ENCODE peak calls at places on chromosomes 16 and 17, in ten cellular contexts. One of them, this sample, is unnamed.

GRCh38 chr16:20969386-20969785 is 68.8 kb downstream of the LYRM1 start:
- DNase-seq in kidney: no peak
- DNase-seq in heart right ventricle: no peak
- DNase-seq in body of pancreas: no peak
- DNase-seq in tibial artery: no peak
- DNase-seq in uterus: no peak
- DNase-seq in HL-60: no peak
- DNase-seq in fibroblast of lung: no peak
- DNase-seq in transverse colon: no peak
- DNase-seq in WERI-Rb-1: no peak
- DNase-seq in this sample: no peak

GRCh38 chr17:15502315-15503112 is 35.1 kb upstream of the CDRT4 start:
- DNase-seq in kidney: peak; percentile 96
- DNase-seq in heart right ventricle: peak; percentile 92
- DNase-seq in body of pancreas: peak; percentile 75
- DNase-seq in tibial artery: peak; percentile 95
- DNase-seq in uterus: peak; percentile 95
- DNase-seq in HL-60: peak; percentile 58
- DNase-seq in fibroblast of lung: peak; percentile 96
- DNase-seq in transverse colon: peak; percentile 85
- DNase-seq in WERI-Rb-1: peak; percentile 79
- DNase-seq in this sample: peak; percentile 20

GRCh38 chr17:81064746-81065475 is 30.0 kb downstream of the BAIAP2 start:
- DNase-seq in kidney: no peak
- DNase-seq in heart right ventricle: peak; percentile 40
- DNase-seq in body of pancreas: no peak
- DNase-seq in tibial artery: no peak
- DNase-seq in uterus: no peak
- DNase-seq in HL-60: no peak
- DNase-seq in fibroblast of lung: no peak
- DNase-seq in transverse colon: no peak
- DNase-seq in WERI-Rb-1: peak; percentile 50
- DNase-seq in this sample: no peak

GRCh38 chr16:2529961-2530628 is 1.1 kb downstream of the CEMP1 start:
- DNase-seq in kidney: peak; percentile 81
- DNase-seq in heart right ventricle: no peak
- DNase-seq in body of pancreas: no peak
- DNase-seq in tibial artery: no peak
- DNase-seq in uterus: no peak
- DNase-seq in HL-60: no peak
- DNase-seq in fibroblast of lung: no peak
- DNase-seq in transverse colon: no peak
- DNase-seq in WERI-Rb-1: no peak
- DNase-seq in this sample: no peak

GRCh38 chr17:19016881-19017280 is 12.3 kb upstream of the FAM83G start:
- DNase-seq in kidney: peak; percentile 50
- DNase-seq in heart right ventricle: no peak
- DNase-seq in body of pancreas: no peak
- DNase-seq in tibial artery: no peak
- DNase-seq in uterus: no peak
- DNase-seq in HL-60: no peak
- DNase-seq in fibroblast of lung: no peak
- DNase-seq in transverse colon: no peak
- DNase-seq in WERI-Rb-1: no peak
- DNase-seq in this sample: no peak

GRCh38 chr17:80323982-80324381 is 63.3 kb downstream of the RNF213 start:
- DNase-seq in kidney: no peak
- DNase-seq in heart right ventricle: no peak
- DNase-seq in body of pancreas: no peak
- DNase-seq in tibial artery: no peak
- DNase-seq in uterus: no peak
- DNase-seq in HL-60: no peak
- DNase-seq in fibroblast of lung: no peak
- DNase-seq in transverse colon: no peak
- DNase-seq in WERI-Rb-1: no peak
- DNase-seq in this sample: no peak

GRCh38 chr16:89167425-89167941 is 4.1 kb upstream of the CDH15 start:
- DNase-seq in kidney: peak; percentile 96
- DNase-seq in heart right ventricle: peak; percentile 74
- DNase-seq in body of pancreas: peak; percentile 85
- DNase-seq in tibial artery: peak; percentile 63
- DNase-seq in uterus: peak; percentile 46
- DNase-seq in HL-60: peak; percentile 67
- DNase-seq in fibroblast of lung: peak; percentile 78
- DNase-seq in transverse colon: peak; percentile 91
- DNase-seq in WERI-Rb-1: peak; percentile 90
- DNase-seq in this sample: no peak

GRCh38 chr16:27726621-27727275 is 176.8 kb downstream of the KATNIP start:
- DNase-seq in kidney: peak; percentile 46
- DNase-seq in heart right ventricle: no peak
- DNase-seq in body of pancreas: no peak
- DNase-seq in tibial artery: no peak
- DNase-seq in uterus: no peak
- DNase-seq in HL-60: no peak
- DNase-seq in fibroblast of lung: peak; percentile 60
- DNase-seq in transverse colon: no peak
- DNase-seq in WERI-Rb-1: no peak
- DNase-seq in this sample: no peak

GRCh38 chr16:67101683-67102082 is 8.1 kb upstream of the PHAF1 start:
- DNase-seq in kidney: no peak
- DNase-seq in heart right ventricle: no peak
- DNase-seq in body of pancreas: no peak
- DNase-seq in tibial artery: no peak
- DNase-seq in uterus: no peak
- DNase-seq in HL-60: no peak
- DNase-seq in fibroblast of lung: no peak
- DNase-seq in transverse colon: no peak
- DNase-seq in WERI-Rb-1: no peak
- DNase-seq in this sample: no peak

GRCh38 chr16:63312343-63312742 is 1276.1 kb upstream of the CDH8 start:
- DNase-seq in kidney: no peak
- DNase-seq in heart right ventricle: no peak
- DNase-seq in body of pancreas: no peak
- DNase-seq in tibial artery: no peak
- DNase-seq in uterus: no peak
- DNase-seq in HL-60: no peak
- DNase-seq in fibroblast of lung: no peak
- DNase-seq in transverse colon: no peak
- DNase-seq in WERI-Rb-1: no peak
- DNase-seq in this sample: no peak

GRCh38 chr16:67086829-67087228 is 22.9 kb upstream of the PHAF1 start:
- DNase-seq in kidney: no peak
- DNase-seq in heart right ventricle: no peak
- DNase-seq in body of pancreas: no peak
- DNase-seq in tibial artery: no peak
- DNase-seq in uterus: no peak
- DNase-seq in HL-60: no peak
- DNase-seq in fibroblast of lung: peak; percentile 58
- DNase-seq in transverse colon: no peak
- DNase-seq in WERI-Rb-1: no peak
- DNase-seq in this sample: no peak

GRCh38 chr17:33802349-33803272 is 452.5 kb upstream of the CCL2 start:
- DNase-seq in kidney: no peak
- DNase-seq in heart right ventricle: no peak
- DNase-seq in body of pancreas: no peak
- DNase-seq in tibial artery: no peak
- DNase-seq in uterus: no peak
- DNase-seq in HL-60: no peak
- DNase-seq in fibroblast of lung: no peak
- DNase-seq in transverse colon: no peak
- DNase-seq in WERI-Rb-1: no peak
- DNase-seq in this sample: no peak

GRCh38 chr16:12625716-12626115 is 178.0 kb downstream of the CPPED1 start:
- DNase-seq in kidney: no peak
- DNase-seq in heart right ventricle: no peak
- DNase-seq in body of pancreas: no peak
- DNase-seq in tibial artery: no peak
- DNase-seq in uterus: no peak
- DNase-seq in HL-60: no peak
- DNase-seq in fibroblast of lung: no peak
- DNase-seq in transverse colon: no peak
- DNase-seq in WERI-Rb-1: no peak
- DNase-seq in this sample: no peak
- H3K27ac ChIP-seq in kidney: no peak overlapping the region
- H3K27ac ChIP-seq in heart right ventricle: no peak overlapping the region
- H3K27ac ChIP-seq in body of pancreas: no peak overlapping the region
- H3K27ac ChIP-seq in tibial artery: no peak overlapping the region
- H3K27ac ChIP-seq in uterus: no peak overlapping the region
- H3K27ac ChIP-seq in HL-60: no peak overlapping the region
- H3K27ac ChIP-seq in fibroblast of lung: no peak overlapping the region
- H3K27ac ChIP-seq in transverse colon: no peak overlapping the region
- H3K27ac ChIP-seq in WERI-Rb-1: no peak overlapping the region
- H3K27ac ChIP-seq in this sample: no peak overlapping the region

DNA sequence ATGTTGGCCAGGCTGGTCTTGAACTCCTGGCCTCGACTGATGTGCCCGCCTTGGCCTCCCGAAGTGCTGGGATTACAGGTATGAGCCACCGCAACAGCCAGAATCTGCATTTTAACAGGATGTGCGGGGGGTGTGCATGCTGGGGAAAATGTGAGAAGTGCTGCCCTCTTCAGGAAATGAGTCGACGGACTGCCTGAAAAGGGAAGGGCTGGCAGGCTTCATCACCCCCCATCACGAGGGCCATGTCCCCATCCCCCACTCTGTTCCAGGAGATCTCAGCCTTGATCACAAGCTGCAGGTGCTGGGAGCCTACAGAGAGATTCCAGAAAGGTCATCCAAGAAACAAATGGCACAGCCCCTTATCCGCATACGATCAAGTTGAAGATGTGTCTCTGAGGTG is 195.3 kb upstream of the RPL38 start:
- DNase-seq in kidney: no peak
- DNase-seq in heart right ventricle: no peak
- DNase-seq in body of pancreas: no peak
- DNase-seq in tibial artery: no peak
- DNase-seq in uterus: no peak
- DNase-seq in HL-60: peak; percentile 33
- DNase-seq in fibroblast of lung: no peak
- DNase-seq in transverse colon: peak; percentile 11
- DNase-seq in WERI-Rb-1: peak; percentile 87
- DNase-seq in this sample: no peak
- TF ChIP-seq CTCF in kidney: no peak
- TF ChIP-seq CTCF in heart right ventricle: no peak
- TF ChIP-seq CTCF in body of pancreas: no peak
- TF ChIP-seq CTCF in tibial artery: no peak
- TF ChIP-seq CTCF in uterus: no peak
- TF ChIP-seq CTCF in HL-60: no peak
- TF ChIP-seq CTCF in fibroblast of lung: no peak
- TF ChIP-seq CTCF in transverse colon: peak; percentile 10
- TF ChIP-seq CTCF in WERI-Rb-1: peak; percentile 84
- TF ChIP-seq CTCF in this sample: no peak

GRCh38 chr17:39002991-39003715 is 36.0 kb upstream of the FBXO47 start:
- DNase-seq in kidney: peak; percentile 92
- DNase-seq in heart right ventricle: peak; percentile 91
- DNase-seq in body of pancreas: peak; percentile 71
- DNase-seq in tibial artery: peak; percentile 92
- DNase-seq in uterus: peak; percentile 89
- DNase-seq in HL-60: no peak
- DNase-seq in fibroblast of lung: peak; percentile 56
- DNase-seq in transverse colon: peak; percentile 62
- DNase-seq in WERI-Rb-1: peak; percentile 63
- DNase-seq in this sample: no peak

GRCh38 chr17:38996660-38997337 is 29.6 kb upstream of the FBXO47 start:
- DNase-seq in kidney: no peak
- DNase-seq in heart right ventricle: no peak
- DNase-seq in body of pancreas: no peak
- DNase-seq in tibial artery: no peak
- DNase-seq in uterus: no peak
- DNase-seq in HL-60: no peak
- DNase-seq in fibroblast of lung: no peak
- DNase-seq in transverse colon: no peak
- DNase-seq in WERI-Rb-1: no peak
- DNase-seq in this sample: no peak

GRCh38 chr17:39001703-39002637 is 34.8 kb upstream of the FBXO47 start:
- DNase-seq in kidney: peak; percentile 91
- DNase-seq in heart right ventricle: peak; percentile 91
- DNase-seq in body of pancreas: peak; percentile 77
- DNase-seq in tibial artery: peak; percentile 90
- DNase-seq in uterus: peak; percentile 80
- DNase-seq in HL-60: peak; percentile 58
- DNase-seq in fibroblast of lung: peak; percentile 47
- DNase-seq in transverse colon: peak; percentile 52
- DNase-seq in WERI-Rb-1: no peak
- DNase-seq in this sample: no peak

GRCh38 chr17:39000021-39000601 is 32.9 kb upstream of the FBXO47 start:
- DNase-seq in kidney: no peak
- DNase-seq in heart right ventricle: no peak
- DNase-seq in body of pancreas: no peak
- DNase-seq in tibial artery: no peak
- DNase-seq in uterus: no peak
- DNase-seq in HL-60: no peak
- DNase-seq in fibroblast of lung: no peak
- DNase-seq in transverse colon: no peak
- DNase-seq in WERI-Rb-1: no peak
- DNase-seq in this sample: no peak
- H3K27ac ChIP-seq in kidney: no peak overlapping the region
- H3K27ac ChIP-seq in heart right ventricle: peak overlapping the region; percentile 93
- H3K27ac ChIP-seq in body of pancreas: peak overlapping the region; percentile 39
- H3K27ac ChIP-seq in tibial artery: no peak overlapping the region
- H3K27ac ChIP-seq in uterus: peak overlapping the region; percentile 82
- H3K27ac ChIP-seq in HL-60: no peak overlapping the region
- H3K27ac ChIP-seq in fibroblast of lung: peak overlapping the region; percentile 44
- H3K27ac ChIP-seq in transverse colon: peak overlapping the region; percentile 77
- H3K27ac ChIP-seq in WERI-Rb-1: no peak overlapping the region
- H3K27ac ChIP-seq in this sample: peak overlapping the region; percentile 79

DNA sequence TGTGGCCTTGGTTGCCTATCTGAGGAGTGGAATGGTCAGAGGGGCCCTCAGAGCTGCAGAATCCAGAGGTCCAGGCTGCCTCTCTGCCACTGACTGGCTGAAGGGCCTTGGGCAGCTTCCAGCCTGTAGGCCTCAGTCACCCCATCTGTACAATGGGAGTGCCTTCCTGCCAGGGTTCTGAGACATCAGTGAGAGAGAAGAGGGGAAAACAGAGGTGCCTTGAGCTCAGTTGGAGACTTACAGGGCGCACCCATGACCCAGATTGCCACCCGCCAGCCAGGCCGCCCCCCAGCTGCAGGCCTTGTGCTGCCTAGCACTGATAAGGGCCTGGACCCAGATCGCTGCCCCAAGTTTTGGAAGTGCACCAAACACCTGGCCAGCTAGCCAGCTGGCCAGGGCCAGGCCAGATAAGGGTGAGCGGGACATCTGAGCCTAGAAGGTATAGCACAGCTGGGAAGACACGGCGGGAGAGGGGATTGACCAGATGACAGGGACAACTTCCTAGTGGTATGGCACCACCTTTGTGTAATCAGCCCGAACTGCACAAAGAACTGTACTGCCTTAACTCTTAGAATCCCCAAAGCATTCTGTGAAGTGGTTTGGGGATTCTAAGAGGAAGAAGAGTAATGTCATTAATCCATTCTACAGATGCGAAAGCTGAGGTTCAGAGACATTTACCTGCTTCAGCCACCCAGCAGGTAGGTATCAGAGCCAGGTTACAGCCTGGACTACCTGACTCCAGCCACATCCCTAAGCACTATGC is 1.4 kb downstream of the SLC4A1 start:
- DNase-seq in kidney: no peak
- DNase-seq in heart right ventricle: no peak
- DNase-seq in body of pancreas: peak; percentile 8
- DNase-seq in tibial artery: no peak
- DNase-seq in uterus: no peak
- DNase-seq in HL-60: no peak
- DNase-seq in fibroblast of lung: peak; percentile 10
- DNase-seq in transverse colon: no peak
- DNase-seq in WERI-Rb-1: peak; percentile 55
- DNase-seq in this sample: no peak
- TF ChIP-seq CTCF in kidney: no peak
- TF ChIP-seq CTCF in heart right ventricle: no peak
- TF ChIP-seq CTCF in body of pancreas: no peak
- TF ChIP-seq CTCF in tibial artery: no peak
- TF ChIP-seq CTCF in uterus: no peak
- TF ChIP-seq CTCF in HL-60: no peak
- TF ChIP-seq CTCF in fibroblast of lung: no peak
- TF ChIP-seq CTCF in transverse colon: no peak
- TF ChIP-seq CTCF in WERI-Rb-1: peak; percentile 44
- TF ChIP-seq CTCF in this sample: no peak

GRCh38 chr17:73338566-73339247 is 26.9 kb upstream of the CDC42EP4 start:
- DNase-seq in kidney: peak; percentile 69
- DNase-seq in heart right ventricle: no peak
- DNase-seq in body of pancreas: no peak
- DNase-seq in tibial artery: no peak
- DNase-seq in uterus: no peak
- DNase-seq in HL-60: no peak
- DNase-seq in fibroblast of lung: no peak
- DNase-seq in transverse colon: no peak
- DNase-seq in WERI-Rb-1: no peak
- DNase-seq in this sample: no peak
- H3K27ac ChIP-seq in kidney: no peak overlapping the region
- H3K27ac ChIP-seq in heart right ventricle: peak overlapping the region; percentile 56
- H3K27ac ChIP-seq in body of pancreas: no peak overlapping the region
- H3K27ac ChIP-seq in tibial artery: peak overlapping the region; percentile 63
- H3K27ac ChIP-seq in uterus: peak overlapping the region; percentile 90
- H3K27ac ChIP-seq in HL-60: no peak overlapping the region
- H3K27ac ChIP-seq in fibroblast of lung: peak overlapping the region; percentile 66
- H3K27ac ChIP-seq in transverse colon: peak overlapping the region; percentile 45
- H3K27ac ChIP-seq in WERI-Rb-1: no peak overlapping the region
- H3K27ac ChIP-seq in this sample: peak overlapping the region; percentile 88